ENCODE peak calls at places on chromosome 11, in eight cellular contexts. O, K, J, D, R, H, S and G are unnamed samples.

GRCh38 chr11:65132988-65133700 is 1.2 kb downstream of the SYVN1 start:
- DNase-seq in R (peak; percentile 39), J (no peak), S (no peak), K (peak; percentile 89), D (no peak), O (no peak), H (peak; percentile 78), G (no peak)

GRCh38 chr11:3738241-3738640 is 59.1 kb downstream of the NUP98 start:
- DNase-seq in D (no peak), J (no peak), R (no peak), K (no peak), O (no peak), S (no peak), H (no peak), G (no peak)

GRCh38 chr11:48111941-48112340 is 104.7 kb upstream of the OR4B1 start:
- DNase-seq in O (peak; percentile 14), R (no peak), D (no peak), H (no peak), S (no peak), J (no peak), K (no peak), G (no peak)

GRCh38 chr11:121244861-121245260 is 47.7 kb upstream of the SC5D start:
- DNase-seq in K (no peak), J (no peak), H (no peak), D (no peak), R (no peak), S (no peak), O (no peak), G (no peak)

GRCh38 chr11:86211619-86212018 is 32.9 kb upstream of the EED start:
- DNase-seq in D (no peak), R (no peak), O (no peak), S (no peak), K (no peak), H (no peak), J (no peak), G (no peak)

GRCh38 chr11:132035736-132036135 is 665.3 kb downstream of the NTM start:
- DNase-seq in J (no peak), D (no peak), K (no peak), H (no peak), S (no peak), R (no peak), O (no peak), G (no peak)

GRCh38 chr11:94854770-94855633 is 86.8 kb downstream of the AMOTL1 start:
- DNase-seq in J (no peak), R (no peak), S (no peak), D (no peak), H (no peak), O (peak; percentile 91), K (no peak), G (no peak)

GRCh38 chr11:121035823-121036222 is 11.9 kb downstream of the TBCEL start:
- DNase-seq in O (no peak), J (no peak), H (no peak), R (no peak), D (no peak), S (no peak), K (no peak), G (no peak)

GRCh38 chr11:64856382-64857227 is 12.2 kb upstream of the CDC42BPG start:
- DNase-seq in S (no peak), D (no peak), K (peak; percentile 82), H (peak; percentile 94), O (no peak), J (peak; percentile 90), R (no peak), G (peak; percentile 68)

GRCh38 chr11:117750357-117750756 is 46.7 kb downstream of the DSCAML1 start:
- DNase-seq in O (no peak), K (no peak), S (no peak), J (no peak), R (no peak), D (no peak), H (no peak), G (no peak)

GRCh38 chr11:104219081-104219480 is 55.1 kb upstream of the PDGFD start:
- DNase-seq in O (no peak), H (peak; percentile 81), K (no peak), S (no peak), J (no peak), R (no peak), D (no peak), G (no peak)

GRCh38 chr11:12182650-12183511 is 72.5 kb downstream of the MICAL2 start:
- DNase-seq in K (no peak), O (peak; percentile 90), R (no peak), S (no peak), J (peak; percentile 98), H (no peak), D (no peak), G (no peak)

GRCh38 chr11:45158210-45158644 is 11.8 kb downstream of the PRDM11 start:
- DNase-seq in J (no peak), K (no peak), R (no peak), D (no peak), S (no peak), H (no peak), O (peak; percentile 83), G (no peak)

GRCh38 chr11:87369888-87370287 is 332.2 kb downstream of the TMEM135 start:
- DNase-seq in H (no peak), D (no peak), K (no peak), O (no peak), S (no peak), J (no peak), R (no peak), G (no peak)

GRCh38 chr11:97325693-97326092 is 935.9 kb downstream of the JRKL start:
- DNase-seq in J (no peak), K (no peak), R (no peak), H (no peak), S (no peak), D (no peak), O (no peak), G (no peak)

GRCh38 chr11:75135021-75135650 is 15.8 kb upstream of the SLCO2B1 start:
- DNase-seq in O (no peak), J (no peak), D (no peak), S (no peak), R (no peak), K (no peak), H (no peak), G (no peak)

GRCh38 chr11:70655816-70656215 is 257.5 kb downstream of the CTTN start:
- DNase-seq in H (no peak), K (no peak), J (no peak), D (no peak), O (no peak), R (no peak), S (no peak), G (no peak)